ENCODE peak calls at places on chromosomes 1 and 21, in seven cellular contexts. X is AG08396; K is activated CD4-positive, alpha-beta T cell treated with anti-CD3 and anti-CD28 coated beads for 4 hours; T is lung; H is neuronal stem cell; C is coronary artery; I is amniotic epithelial cell. G is an unnamed sample.

GRCh38 chr1:55212349-55213028 is 2.7 kb downstream of the USP24 start:
- DNase-seq in K (no peak), T (no peak), I (no peak), H (no peak), X (no peak), C (no peak), G (no peak)

GRCh38 chr1:66711420-66711819 is 40.8 kb upstream of the DYNLT5 start:
- DNase-seq in K (no peak), I (peak), T (no peak), H (no peak), C (no peak), X (no peak), G (no peak)

GRCh38 chr1:36609241-36610027 is 126.7 kb upstream of the CSF3R start:
- DNase-seq in K (no peak), H (peak), I (peak), C (no peak), X (peak), T (peak), G (peak)

GRCh38 chr1:8384577-8384976 is 66.7 kb downstream of the SLC45A1 start:
- DNase-seq in H (no peak), I (no peak), K (no peak), C (no peak), X (no peak), T (no peak), G (peak)

GRCh38 chr1:10724052-10724494 is 72.4 kb downstream of the CASZ1 start:
- DNase-seq in X (peak), I (peak), C (no peak), K (no peak), T (peak), H (no peak), G (no peak)

GRCh38 chr1:102891868-102892625 is 216.3 kb downstream of the COL11A1 start:
- DNase-seq in K (no peak), X (peak), C (no peak), H (no peak), I (peak), T (no peak), G (peak)

GRCh38 chr1:174875306-174875705 is 124.4 kb upstream of the CACYBP start:
- DNase-seq in K (peak), C (no peak), H (no peak), T (peak), I (no peak), X (no peak), G (no peak)

GRCh38 chr1:112465122-112465521 is 43.6 kb upstream of the WNT2B start:
- DNase-seq in X (no peak), K (no peak), T (no peak), I (peak), C (no peak), H (no peak), G (no peak)

GRCh38 chr1:27971674-27972073 is 11.9 kb downstream of the XKR8 start:
- DNase-seq in T (no peak), H (no peak), X (no peak), I (peak), K (no peak), C (no peak), G (peak)

GRCh38 chr21:42360317-42360716 is 6.0 kb downstream of the TFF1 start:
- DNase-seq in I (no peak), H (no peak), C (no peak), K (no peak), T (no peak), X (no peak), G (no peak)

GRCh38 chr21:17250651-17251294 is 262.1 kb upstream of the CXADR start:
- DNase-seq in C (no peak), T (no peak), K (no peak), I (no peak), H (no peak), X (no peak), G (no peak)

GRCh38 chr1:32623775-32624174 is 26.6 kb downstream of the ZBTB8OS start:
- DNase-seq in X (no peak), T (no peak), K (no peak), H (no peak), I (no peak), C (no peak), G (no peak)

GRCh38 chr1:14778882-14779594 is 180.6 kb downstream of the KAZN start:
- DNase-seq in I (no peak), K (peak), T (peak), C (no peak), X (peak), H (peak), G (peak)

GRCh38 chr1:160548960-160549664 is 26.1 kb upstream of the SLAMF6 start:
- DNase-seq in I (no peak), K (no peak), H (no peak), C (no peak), X (no peak), T (no peak), G (no peak)

G was measured in fibroblast of villous mesenchyme.